ENCODE peak calls at places on chromosomes 16 and 17, in ten cellular contexts. V is body of pancreas, T is heart left ventricle, Z is cardiac muscle cell, A is PC-3, H is Peyer's patch, I is fibroblast of lung, M is heart right ventricle, Y is tibial artery, O is A549. R is an unnamed sample.
A peak's percentile ranks its signal among the peaks of the same experiment; 100 is the strongest.

GRCh38 chr16:76265434-76266045 is 11.7 kb upstream of the CNTNAP4 start:
- DNase-seq in I (peak; percentile 0), Z (peak; percentile 46), A (peak; percentile 53), Y (no peak), O (peak; percentile 27), T (no peak), M (no peak), H (no peak), V (peak; percentile 22), R (no peak)

GRCh38 chr17:44672479-44673093 is 16.3 kb downstream of the MEIOC start:
- DNase-seq in T (no peak), Z (peak; percentile 52), V (no peak), I (peak; percentile 27), A (peak; percentile 63), Y (no peak), H (no peak), O (peak; percentile 42), M (no peak), R (no peak)

GRCh38 chr16:4513881-4514280 is 24.7 kb downstream of the CDIP1 start:
- DNase-seq in V (no peak), Y (no peak), T (no peak), H (no peak), I (no peak), M (no peak), A (no peak), O (no peak), Z (no peak), R (no peak)

GRCh38 chr16:6020162-6020980 is 922.8 kb upstream of the EEF2KMT start:
- DNase-seq in T (no peak), A (no peak), H (no peak), M (no peak), O (no peak), V (no peak), I (peak; percentile 12), Z (no peak), Y (no peak), R (no peak)

GRCh38 chr16:53061701-53062159 is 6.9 kb downstream of the CHD9 start:
- DNase-seq in A (no peak), Y (peak; percentile 48), Z (no peak), V (no peak), O (no peak), M (no peak), H (peak; percentile 86), T (peak; percentile 67), I (no peak), R (no peak)

GRCh38 chr17:10754109-10754508 is 24.3 kb upstream of the TMEM220 start:
- DNase-seq in V (peak; percentile 58), Z (peak; percentile 31), I (no peak), O (peak; percentile 80), Y (no peak), H (no peak), M (peak; percentile 32), T (no peak), A (peak; percentile 52), R (no peak)

GRCh38 chr17:70906808-70907207 is 737.5 kb downstream of the KCNJ2 start:
- DNase-seq in Y (no peak), V (no peak), H (no peak), T (peak; percentile 45), A (no peak), I (peak; percentile 87), M (no peak), Z (peak; percentile 88), O (no peak), R (no peak)

GRCh38 chr17:42342242-42343008 is 45.8 kb downstream of the STAT3 start:
- DNase-seq in A (no peak), T (no peak), M (no peak), H (no peak), Y (no peak), I (peak; percentile 76), Z (no peak), V (no peak), O (no peak), R (no peak)

GRCh38 chr16:74078877-74079586 is 217.6 kb upstream of the PSMD7 start:
- DNase-seq in A (no peak), Y (no peak), M (no peak), Z (no peak), I (no peak), T (no peak), O (no peak), V (no peak), H (no peak), R (no peak)

GRCh38 chr17:65756760-65757159 is 195.3 kb upstream of the AXIN2 start:
- DNase-seq in O (no peak), A (no peak), Y (no peak), I (no peak), V (no peak), H (no peak), T (no peak), M (no peak), Z (no peak), R (no peak)

GRCh38 chr16:54326266-54326662 is 39.7 kb upstream of the IRX3 start:
- DNase-seq in Y (peak; percentile 24), Z (peak; percentile 23), O (no peak), A (no peak), T (no peak), I (peak; percentile 59), H (no peak), M (no peak), V (no peak), R (no peak)

GRCh38 chr17:78416791-78417530 is 38.5 kb downstream of the PGS1 start:
- DNase-seq in M (no peak), A (no peak), H (no peak), O (no peak), V (no peak), Z (peak; percentile 79), I (no peak), T (no peak), Y (peak; percentile 67), R (no peak)

GRCh38 chr16:88070341-88070740 is 119.1 kb downstream of the BANP start:
- DNase-seq in A (no peak), T (no peak), V (no peak), H (no peak), M (no peak), Z (no peak), Y (no peak), O (no peak), I (no peak), R (no peak)

GRCh38 chr16:15996432-15997109 is 47.2 kb downstream of the ABCC1 start:
- DNase-seq in Y (peak; percentile 60), M (peak; percentile 28), A (peak; percentile 76), T (peak; percentile 65), H (no peak), Z (peak; percentile 91), V (peak; percentile 28), I (peak; percentile 91), O (peak; percentile 94), R (no peak)

GRCh38 chr16:19210968-19211367 is 42.9 kb downstream of the SYT17 start:
- DNase-seq in V (no peak), Y (no peak), T (no peak), A (no peak), Z (no peak), M (no peak), H (peak; percentile 73), O (no peak), I (no peak), R (no peak)

GRCh38 chr16:61146429-61146828 is 889.8 kb downstream of the CDH8 start:
- DNase-seq in H (no peak), Z (no peak), O (no peak), I (no peak), A (no peak), Y (no peak), M (no peak), V (no peak), T (no peak), R (no peak)

DNA sequence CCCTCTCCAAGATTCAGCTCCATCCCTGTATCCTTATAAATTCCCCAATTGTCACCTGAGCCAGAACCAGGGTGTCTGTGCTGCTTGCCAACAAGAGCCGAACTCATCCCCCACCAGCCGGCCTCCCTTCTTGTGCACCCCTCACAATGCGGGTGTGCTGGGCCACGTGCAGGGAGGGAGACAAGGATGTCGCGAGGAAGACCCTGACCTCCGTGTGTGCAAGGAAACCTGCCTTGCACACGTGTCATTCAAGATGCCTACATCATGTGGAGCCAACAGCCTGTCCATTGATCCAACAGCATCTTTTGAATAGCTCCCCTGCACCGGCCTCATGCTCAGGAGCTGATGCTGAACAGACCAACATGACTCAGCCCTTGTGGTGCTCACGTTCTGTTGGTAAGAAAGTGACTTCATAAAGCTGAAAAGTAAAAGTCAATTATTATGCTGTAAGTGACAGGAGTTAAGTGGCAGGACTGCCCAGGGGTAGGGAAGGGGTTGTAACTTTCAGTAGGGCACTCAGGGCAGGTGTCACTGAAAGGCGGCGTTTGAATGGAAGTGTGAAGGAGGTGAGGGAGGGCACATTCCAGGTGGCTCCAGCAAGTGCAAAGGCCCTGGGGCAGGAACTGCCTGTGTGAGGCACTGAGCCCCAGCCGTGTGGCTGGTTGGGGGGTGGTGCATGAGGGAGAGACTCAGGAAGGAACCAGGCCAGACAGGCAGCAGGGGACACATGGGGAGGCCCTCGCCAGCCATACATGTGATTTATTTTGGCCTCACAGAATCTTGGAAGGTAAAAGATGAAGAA is 302.2 kb downstream of the FOXL1 start:
- DNase-seq in O (no peak), H (no peak), V (no peak), M (no peak), A (no peak), T (no peak), Y (no peak), Z (no peak), I (peak; percentile 38), R (no peak)
- H3K9me3 ChIP-seq in O (no peaks in the 10 kb centered on the region), H (no peaks in the 10 kb centered on the region), V (no peaks in the 10 kb centered on the region), M (no peaks in the 10 kb centered on the region), A (no peaks in the 10 kb centered on the region), T (no peaks in the 10 kb centered on the region), Y (no peaks in the 10 kb centered on the region), Z (no peaks in the 10 kb centered on the region), I (no peaks in the 10 kb centered on the region), R (no peaks in the 10 kb centered on the region)

GRCh38 chr17:53017227-53017626 is 805.5 kb upstream of the KIF2B start:
- DNase-seq in V (no peak), Y (no peak), T (no peak), O (no peak), A (no peak), I (no peak), H (no peak), M (no peak), Z (no peak), R (no peak)
- H3K9me3 ChIP-seq in V (no peaks in the 10 kb centered on the region), Y (no peaks in the 10 kb centered on the region), T (no peaks in the 10 kb centered on the region), O (peaks cover 12% of the 10 kb centered on the region), A (peaks cover 35% of the 10 kb centered on the region), I (no peaks in the 10 kb centered on the region), H (no peaks in the 10 kb centered on the region), M (no peaks in the 10 kb centered on the region), Z (no peaks in the 10 kb centered on the region), R (no peaks in the 10 kb centered on the region)

DNA sequence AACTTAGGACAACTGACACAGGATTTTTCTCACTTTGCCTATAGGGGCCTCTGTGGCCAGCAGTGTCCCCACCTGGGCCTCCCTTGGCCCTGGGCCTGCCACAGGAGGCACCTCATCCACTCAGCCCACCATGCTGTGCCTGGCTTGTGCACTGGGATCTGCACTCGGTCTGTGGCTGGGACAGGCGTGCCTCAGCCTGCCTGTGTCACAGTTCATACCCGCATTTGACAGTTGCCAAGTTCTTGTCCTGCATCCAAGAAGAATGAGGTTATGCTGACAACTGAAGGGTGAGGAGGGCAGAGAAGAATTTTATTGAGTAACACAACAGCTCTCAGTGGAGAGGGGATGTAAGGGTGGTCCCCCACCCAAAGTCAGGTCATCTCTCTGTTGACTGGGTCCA is 36.0 kb downstream of the ZFP90 start:
- DNase-seq in V (no peak), A (no peak), I (no peak), H (no peak), O (no peak), Y (no peak), T (no peak), M (no peak), Z (no peak), R (no peak)
- H3K9me3 ChIP-seq in V (no peaks in the 10 kb centered on the region), A (peaks cover 4% of the 10 kb centered on the region), I (peaks cover 2% of the 10 kb centered on the region), H (peaks cover 41% of the 10 kb centered on the region), O (peaks cover 84% of the 10 kb centered on the region), Y (peaks cover 96% of the 10 kb centered on the region), T (peaks cover 94% of the 10 kb centered on the region), M (peaks cover 82% of the 10 kb centered on the region), Z (no peaks in the 10 kb centered on the region), R (peaks cover 29% of the 10 kb centered on the region)

GRCh38 chr16:81838794-81839193 is 59.7 kb downstream of the PLCG2 start:
- DNase-seq in V (no peak), Z (peak; percentile 8), O (no peak), T (no peak), M (no peak), I (peak; percentile 56), Y (no peak), A (peak; percentile 63), H (no peak), R (no peak)
- H3K9me3 ChIP-seq in V (no peaks in the 10 kb centered on the region), Z (no peaks in the 10 kb centered on the region), O (no peaks in the 10 kb centered on the region), T (no peaks in the 10 kb centered on the region), M (no peaks in the 10 kb centered on the region), I (no peaks in the 10 kb centered on the region), Y (no peaks in the 10 kb centered on the region), A (no peaks in the 10 kb centered on the region), H (no peaks in the 10 kb centered on the region), R (no peaks in the 10 kb centered on the region)